ENCODE peak calls at places on chromosomes 1 and 21, in nine cellular contexts. One of them, this sample, is unnamed.

GRCh38 chr1:207034208-207034607 is 1.7 kb upstream of the C1orf116 start:
- DNase-seq in mesothelial cell of epicardium: no peak
- DNase-seq in T-helper 1 cell: no peak
- DNase-seq in frontal cortex: no peak
- DNase-seq in kidney epithelial cell: no peak
- DNase-seq in T-helper 2 cell: no peak
- DNase-seq in stimulated activated CD4-positive, alpha-beta T cell treated with anti-CD3 and anti-CD28 coated beads, Interleukin-4, amount 100 ng/mL, for 1 hour: no peak
- DNase-seq in B cell: no peak
- DNase-seq in stimulated activated CD8-positive, alpha-beta memory T cell treated with anti-CD3 and anti-CD28 coated beads, Interleukin-15, amount 100 ng/mL, for 4 hours: no peak
- DNase-seq in this sample: peak; percentile 17

GRCh38 chr1:93598396-93598795 is 83.2 kb downstream of the BCAR3 start:
- DNase-seq in mesothelial cell of epicardium: no peak
- DNase-seq in T-helper 1 cell: no peak
- DNase-seq in frontal cortex: no peak
- DNase-seq in kidney epithelial cell: no peak
- DNase-seq in T-helper 2 cell: no peak
- DNase-seq in stimulated activated CD4-positive, alpha-beta T cell treated with anti-CD3 and anti-CD28 coated beads, Interleukin-4, amount 100 ng/mL, for 1 hour: no peak
- DNase-seq in B cell: no peak
- DNase-seq in stimulated activated CD8-positive, alpha-beta memory T cell treated with anti-CD3 and anti-CD28 coated beads, Interleukin-15, amount 100 ng/mL, for 4 hours: no peak
- DNase-seq in this sample: no peak

GRCh38 chr1:115991909-115992308 is 15.6 kb downstream of the SLC22A15 start:
- DNase-seq in mesothelial cell of epicardium: no peak
- DNase-seq in T-helper 1 cell: no peak
- DNase-seq in frontal cortex: no peak
- DNase-seq in kidney epithelial cell: no peak
- DNase-seq in T-helper 2 cell: no peak
- DNase-seq in stimulated activated CD4-positive, alpha-beta T cell treated with anti-CD3 and anti-CD28 coated beads, Interleukin-4, amount 100 ng/mL, for 1 hour: no peak
- DNase-seq in B cell: no peak
- DNase-seq in stimulated activated CD8-positive, alpha-beta memory T cell treated with anti-CD3 and anti-CD28 coated beads, Interleukin-15, amount 100 ng/mL, for 4 hours: no peak
- DNase-seq in this sample: no peak

GRCh38 chr1:81799939-81800740 is 594 bp upstream of the ADGRL2 start:
- DNase-seq in mesothelial cell of epicardium: peak; percentile 75
- DNase-seq in T-helper 1 cell: no peak
- DNase-seq in frontal cortex: peak; percentile 33
- DNase-seq in kidney epithelial cell: no peak
- DNase-seq in T-helper 2 cell: no peak
- DNase-seq in stimulated activated CD4-positive, alpha-beta T cell treated with anti-CD3 and anti-CD28 coated beads, Interleukin-4, amount 100 ng/mL, for 1 hour: no peak
- DNase-seq in B cell: no peak
- DNase-seq in stimulated activated CD8-positive, alpha-beta memory T cell treated with anti-CD3 and anti-CD28 coated beads, Interleukin-15, amount 100 ng/mL, for 4 hours: no peak
- DNase-seq in this sample: peak; percentile 31

GRCh38 chr1:184633785-184634184 is 120.9 kb downstream of the EDEM3 start:
- DNase-seq in mesothelial cell of epicardium: no peak
- DNase-seq in T-helper 1 cell: no peak
- DNase-seq in frontal cortex: no peak
- DNase-seq in kidney epithelial cell: no peak
- DNase-seq in T-helper 2 cell: no peak
- DNase-seq in stimulated activated CD4-positive, alpha-beta T cell treated with anti-CD3 and anti-CD28 coated beads, Interleukin-4, amount 100 ng/mL, for 1 hour: no peak
- DNase-seq in B cell: no peak
- DNase-seq in stimulated activated CD8-positive, alpha-beta memory T cell treated with anti-CD3 and anti-CD28 coated beads, Interleukin-15, amount 100 ng/mL, for 4 hours: no peak
- DNase-seq in this sample: no peak

GRCh38 chr1:160776178-160776577 is 19.8 kb upstream of the LY9 start:
- DNase-seq in mesothelial cell of epicardium: no peak
- DNase-seq in T-helper 1 cell: no peak
- DNase-seq in frontal cortex: no peak
- DNase-seq in kidney epithelial cell: no peak
- DNase-seq in T-helper 2 cell: no peak
- DNase-seq in stimulated activated CD4-positive, alpha-beta T cell treated with anti-CD3 and anti-CD28 coated beads, Interleukin-4, amount 100 ng/mL, for 1 hour: no peak
- DNase-seq in B cell: peak; percentile 56
- DNase-seq in stimulated activated CD8-positive, alpha-beta memory T cell treated with anti-CD3 and anti-CD28 coated beads, Interleukin-15, amount 100 ng/mL, for 4 hours: no peak
- DNase-seq in this sample: no peak

GRCh38 chr1:16618719-16619118 is 5.4 kb upstream of the NBPF1 start:
- DNase-seq in mesothelial cell of epicardium: peak; percentile 52
- DNase-seq in T-helper 1 cell: no peak
- DNase-seq in frontal cortex: no peak
- DNase-seq in kidney epithelial cell: no peak
- DNase-seq in T-helper 2 cell: peak; percentile 13
- DNase-seq in stimulated activated CD4-positive, alpha-beta T cell treated with anti-CD3 and anti-CD28 coated beads, Interleukin-4, amount 100 ng/mL, for 1 hour: no peak
- DNase-seq in B cell: peak; percentile 39
- DNase-seq in stimulated activated CD8-positive, alpha-beta memory T cell treated with anti-CD3 and anti-CD28 coated beads, Interleukin-15, amount 100 ng/mL, for 4 hours: no peak
- DNase-seq in this sample: no peak

GRCh38 chr1:106189780-106190179 is 866.7 kb upstream of the PRMT6 start:
- DNase-seq in mesothelial cell of epicardium: no peak
- DNase-seq in T-helper 1 cell: no peak
- DNase-seq in frontal cortex: no peak
- DNase-seq in kidney epithelial cell: no peak
- DNase-seq in T-helper 2 cell: no peak
- DNase-seq in stimulated activated CD4-positive, alpha-beta T cell treated with anti-CD3 and anti-CD28 coated beads, Interleukin-4, amount 100 ng/mL, for 1 hour: no peak
- DNase-seq in B cell: no peak
- DNase-seq in stimulated activated CD8-positive, alpha-beta memory T cell treated with anti-CD3 and anti-CD28 coated beads, Interleukin-15, amount 100 ng/mL, for 4 hours: no peak
- DNase-seq in this sample: no peak

GRCh38 chr1:171226757-171227370 is 21.4 kb upstream of the FMO1 start:
- DNase-seq in mesothelial cell of epicardium: no peak
- DNase-seq in T-helper 1 cell: no peak
- DNase-seq in frontal cortex: peak; percentile 52
- DNase-seq in kidney epithelial cell: no peak
- DNase-seq in T-helper 2 cell: no peak
- DNase-seq in stimulated activated CD4-positive, alpha-beta T cell treated with anti-CD3 and anti-CD28 coated beads, Interleukin-4, amount 100 ng/mL, for 1 hour: no peak
- DNase-seq in B cell: no peak
- DNase-seq in stimulated activated CD8-positive, alpha-beta memory T cell treated with anti-CD3 and anti-CD28 coated beads, Interleukin-15, amount 100 ng/mL, for 4 hours: no peak
- DNase-seq in this sample: peak; percentile 77

GRCh38 chr1:214761030-214761429 is 158.0 kb downstream of the CENPF start:
- DNase-seq in mesothelial cell of epicardium: no peak
- DNase-seq in T-helper 1 cell: no peak
- DNase-seq in frontal cortex: no peak
- DNase-seq in kidney epithelial cell: no peak
- DNase-seq in T-helper 2 cell: no peak
- DNase-seq in stimulated activated CD4-positive, alpha-beta T cell treated with anti-CD3 and anti-CD28 coated beads, Interleukin-4, amount 100 ng/mL, for 1 hour: no peak
- DNase-seq in B cell: no peak
- DNase-seq in stimulated activated CD8-positive, alpha-beta memory T cell treated with anti-CD3 and anti-CD28 coated beads, Interleukin-15, amount 100 ng/mL, for 4 hours: no peak
- DNase-seq in this sample: no peak

GRCh38 chr1:84253891-84254290 is 47.6 kb upstream of the SAMD13 start:
- DNase-seq in mesothelial cell of epicardium: no peak
- DNase-seq in T-helper 1 cell: no peak
- DNase-seq in frontal cortex: peak; percentile 35
- DNase-seq in kidney epithelial cell: peak; percentile 90
- DNase-seq in T-helper 2 cell: no peak
- DNase-seq in stimulated activated CD4-positive, alpha-beta T cell treated with anti-CD3 and anti-CD28 coated beads, Interleukin-4, amount 100 ng/mL, for 1 hour: no peak
- DNase-seq in B cell: no peak
- DNase-seq in stimulated activated CD8-positive, alpha-beta memory T cell treated with anti-CD3 and anti-CD28 coated beads, Interleukin-15, amount 100 ng/mL, for 4 hours: no peak
- DNase-seq in this sample: peak; percentile 98

GRCh38 chr1:183165456-183165855 is 20.6 kb upstream of the LAMC2 start:
- DNase-seq in mesothelial cell of epicardium: no peak
- DNase-seq in T-helper 1 cell: no peak
- DNase-seq in frontal cortex: no peak
- DNase-seq in kidney epithelial cell: no peak
- DNase-seq in T-helper 2 cell: no peak
- DNase-seq in stimulated activated CD4-positive, alpha-beta T cell treated with anti-CD3 and anti-CD28 coated beads, Interleukin-4, amount 100 ng/mL, for 1 hour: no peak
- DNase-seq in B cell: no peak
- DNase-seq in stimulated activated CD8-positive, alpha-beta memory T cell treated with anti-CD3 and anti-CD28 coated beads, Interleukin-15, amount 100 ng/mL, for 4 hours: no peak
- DNase-seq in this sample: peak; percentile 50

GRCh38 chr21:17612023-17612564 is 607 bp downstream of the BTG3 start:
- DNase-seq in mesothelial cell of epicardium: peak; percentile 54
- DNase-seq in T-helper 1 cell: peak; percentile 19
- DNase-seq in frontal cortex: no peak
- DNase-seq in kidney epithelial cell: no peak
- DNase-seq in T-helper 2 cell: no peak
- DNase-seq in stimulated activated CD4-positive, alpha-beta T cell treated with anti-CD3 and anti-CD28 coated beads, Interleukin-4, amount 100 ng/mL, for 1 hour: peak; percentile 34
- DNase-seq in B cell: no peak
- DNase-seq in stimulated activated CD8-positive, alpha-beta memory T cell treated with anti-CD3 and anti-CD28 coated beads, Interleukin-15, amount 100 ng/mL, for 4 hours: peak; percentile 2
- DNase-seq in this sample: peak; percentile 60

GRCh38 chr1:229440821-229441537 is 7.1 kb upstream of the ACTA1 start:
- DNase-seq in mesothelial cell of epicardium: no peak
- DNase-seq in T-helper 1 cell: no peak
- DNase-seq in frontal cortex: no peak
- DNase-seq in kidney epithelial cell: peak; percentile 47
- DNase-seq in T-helper 2 cell: no peak
- DNase-seq in stimulated activated CD4-positive, alpha-beta T cell treated with anti-CD3 and anti-CD28 coated beads, Interleukin-4, amount 100 ng/mL, for 1 hour: no peak
- DNase-seq in B cell: no peak
- DNase-seq in stimulated activated CD8-positive, alpha-beta memory T cell treated with anti-CD3 and anti-CD28 coated beads, Interleukin-15, amount 100 ng/mL, for 4 hours: no peak
- DNase-seq in this sample: peak; percentile 91

GRCh38 chr1:8989821-8990220 is 36.4 kb downstream of the SLC2A7 start:
- DNase-seq in mesothelial cell of epicardium: no peak
- DNase-seq in T-helper 1 cell: no peak
- DNase-seq in frontal cortex: no peak
- DNase-seq in kidney epithelial cell: no peak
- DNase-seq in T-helper 2 cell: no peak
- DNase-seq in stimulated activated CD4-positive, alpha-beta T cell treated with anti-CD3 and anti-CD28 coated beads, Interleukin-4, amount 100 ng/mL, for 1 hour: no peak
- DNase-seq in B cell: no peak
- DNase-seq in stimulated activated CD8-positive, alpha-beta memory T cell treated with anti-CD3 and anti-CD28 coated beads, Interleukin-15, amount 100 ng/mL, for 4 hours: no peak
- DNase-seq in this sample: peak; percentile 66

This sample was measured in M059J.